ENCODE peak calls at places on chromosomes 16 and 17, in ten cellular contexts. T is AG10803; G is lower leg skin; O is hepatic stellate cell; I is GM13977; W is body of pancreas; R is stimulated activated CD4-positive, alpha-beta T cell treated with anti-CD3 and anti-CD28 coated beads, Interleukin-12 subunit alpha, Interleukin-12 subunit beta, amount 100 ng/mL, for 4 hours; L is activated T-helper 1 cell treated with Interleukin-2 at 50 U/mL for 16 hours; S is left colon; U is uterus. D is an unnamed sample.

GRCh38 chr17:35947156-35947585 is 3.7 kb upstream of the LYZL6 start:
- DNase-seq in S (peak; percentile 67), G (no peak), U (no peak), L (peak; percentile 21), T (peak; percentile 21), R (peak; percentile 19), W (peak; percentile 53), O (no peak), I (peak; percentile 49), D (peak; percentile 14)

GRCh38 chr16:4048481-4048880 is 67.8 kb downstream of the ADCY9 start:
- DNase-seq in S (no peak), T (no peak), O (no peak), W (no peak), L (no peak), U (no peak), G (peak; percentile 21), R (no peak), I (no peak), D (no peak)

GRCh38 chr17:78710607-78711006 is 71.5 kb downstream of the CYTH1 start:
- DNase-seq in L (no peak), S (no peak), W (no peak), T (no peak), R (no peak), I (no peak), O (no peak), U (no peak), G (no peak), D (no peak)

GRCh38 chr17:27529230-27529796 is 73.1 kb downstream of the KSR1 start:
- DNase-seq in W (peak; percentile 80), G (no peak), R (no peak), T (no peak), L (no peak), O (no peak), S (no peak), I (no peak), U (no peak), D (peak; percentile 53)

GRCh38 chr16:1265826-1266225 is 10.0 kb downstream of the TPSD1 start:
- DNase-seq in S (no peak), I (no peak), G (no peak), W (no peak), O (no peak), U (no peak), T (no peak), L (no peak), R (no peak), D (no peak)

GRCh38 chr17:17363638-17364337 is 60.6 kb downstream of the NT5M start:
- DNase-seq in T (no peak), G (peak; percentile 80), O (no peak), I (no peak), W (no peak), U (no peak), R (no peak), L (no peak), S (peak; percentile 43), D (no peak)

GRCh38 chr17:72345083-72345482 is 224.3 kb downstream of the SOX9 start:
- DNase-seq in T (no peak), R (no peak), W (no peak), L (no peak), G (no peak), S (no peak), I (no peak), U (no peak), O (no peak), D (no peak)

GRCh38 chr17:27466376-27466747 is 10.1 kb downstream of the KSR1 start:
- DNase-seq in I (no peak), G (no peak), S (no peak), L (no peak), T (no peak), W (no peak), O (no peak), U (no peak), R (no peak), D (no peak)

GRCh38 chr16:25014500-25015147 is 545 bp downstream of the ARHGAP17 start:
- DNase-seq in R (no peak), L (peak; percentile 4), T (peak; percentile 59), S (peak; percentile 63), W (peak; percentile 53), O (no peak), U (peak; percentile 50), G (peak; percentile 90), I (no peak), D (peak; percentile 44)

GRCh38 chr16:64339052-64339770 is 782.7 kb downstream of the CDH11 start:
- DNase-seq in R (no peak), I (no peak), G (no peak), U (no peak), W (no peak), S (no peak), O (peak; percentile 37), T (peak; percentile 94), L (no peak), D (peak; percentile 78)

GRCh38 chr17:43200127-43200526 is 11.5 kb upstream of the TMEM106A start:
- DNase-seq in G (no peak), S (no peak), O (no peak), R (no peak), W (no peak), I (no peak), L (no peak), T (no peak), U (no peak), D (no peak)

GRCh38 chr17:20114466-20114865 is 105.3 kb downstream of the SPECC1 start:
- DNase-seq in S (no peak), T (no peak), U (no peak), I (no peak), O (no peak), L (no peak), R (no peak), W (no peak), G (no peak), D (no peak)

GRCh38 chr16:87926246-87927194 is 9.8 kb downstream of the CA5A start:
- DNase-seq in I (peak; percentile 79), O (no peak), L (no peak), W (no peak), S (no peak), G (no peak), T (no peak), U (no peak), R (peak; percentile 30), D (no peak)

GRCh38 chr17:69188064-69188463 is 40.6 kb downstream of the ABCA10 start:
- DNase-seq in L (no peak), W (no peak), O (no peak), T (no peak), S (no peak), I (no peak), U (no peak), G (no peak), R (no peak), D (no peak)

GRCh38 chr16:86383488-86384262 is 126.7 kb upstream of the FOXF1 start:
- DNase-seq in W (peak; percentile 40), U (peak; percentile 34), R (no peak), S (no peak), L (no peak), O (peak; percentile 95), T (peak; percentile 87), I (no peak), G (no peak), D (peak; percentile 91)

GRCh38 chr17:17844500-17844899 is 7.7 kb upstream of the SREBF1 start:
- DNase-seq in T (no peak), R (no peak), I (no peak), L (no peak), S (no peak), W (no peak), U (no peak), G (no peak), O (no peak), D (no peak)

GRCh38 chr17:6948562-6948961 is 47.3 kb upstream of the ALOX12 start:
- DNase-seq in O (no peak), G (no peak), L (no peak), S (no peak), T (no peak), W (no peak), U (no peak), R (no peak), I (no peak), D (no peak)

GRCh38 chr16:56673916-56674315 is 4.3 kb downstream of the MT1H start:
- DNase-seq in G (no peak), L (no peak), U (no peak), R (no peak), S (peak; percentile 38), O (no peak), W (peak; percentile 58), T (no peak), I (no peak), D (no peak)

GRCh38 chr17:45160505-45161287 is 979 bp upstream of the HEXIM2 start:
- DNase-seq in L (peak; percentile 45), U (peak; percentile 74), W (peak; percentile 80), O (no peak), I (no peak), R (peak; percentile 60), G (peak; percentile 94), T (peak; percentile 75), S (peak; percentile 78), D (peak; percentile 57)

GRCh38 chr16:47461598-47462266 is 601 bp downstream of the PHKB start:
- DNase-seq in O (peak; percentile 20), T (peak; percentile 50), S (no peak), I (peak; percentile 44), G (no peak), U (no peak), L (no peak), W (peak; percentile 68), R (peak; percentile 8), D (peak; percentile 58)

GRCh38 chr17:50865060-50865867 is 890 bp downstream of the TOB1 start:
- DNase-seq in L (peak; percentile 23), T (peak; percentile 33), R (peak; percentile 36), G (peak; percentile 92), U (peak; percentile 55), S (peak; percentile 69), W (peak; percentile 71), I (peak; percentile 53), O (no peak), D (peak; percentile 37)

GRCh38 chr17:27559506-27559931 is 71.5 kb upstream of the LGALS9 start:
- DNase-seq in G (peak; percentile 91), W (no peak), L (no peak), R (no peak), I (no peak), T (peak; percentile 81), O (peak; percentile 50), S (peak; percentile 31), U (peak; percentile 76), D (peak; percentile 64)

GRCh38 chr17:47763913-47764582 is 31.0 kb downstream of the TBX21 start:
- DNase-seq in T (no peak), R (no peak), L (no peak), I (no peak), O (no peak), S (no peak), G (no peak), U (no peak), W (no peak), D (no peak)

GRCh38 chr17:3956983-3957382 is 7.3 kb downstream of the ATP2A3 start:
- DNase-seq in W (peak; percentile 38), T (no peak), L (no peak), G (no peak), O (no peak), I (no peak), S (no peak), R (no peak), U (no peak), D (no peak)

GRCh38 chr17:47935961-47936360 is 5.4 kb upstream of the PNPO start:
- DNase-seq in W (no peak), T (peak; percentile 80), S (no peak), R (no peak), L (no peak), G (no peak), O (peak; percentile 66), U (no peak), I (no peak), D (peak; percentile 83)

GRCh38 chr17:13337864-13338371 is 263.8 kb downstream of the HS3ST3A1 start:
- DNase-seq in T (peak; percentile 73), S (peak; percentile 15), R (no peak), U (no peak), W (peak; percentile 32), I (peak; percentile 22), G (no peak), O (peak; percentile 26), L (no peak), D (peak; percentile 67)